ENCODE peak calls at places on chromosomes 13 and 19, in seven cellular contexts. Q is heart left ventricle; Z is RWPE1; A is brain microvascular endothelial cell; E is left lung; B is A549; V is CD4-positive, alpha-beta T cell. I is an unnamed sample.

GRCh38 chr19:20103091-20103501 is 25.3 kb downstream of the ZNF90 start:
- DNase-seq in Q (no peak), Z (no peak), A (no peak), E (no peak), B (no peak), V (no peak), I (no peak)

GRCh38 chr19:33195711-33196347 is 1.7 kb downstream of the LRP3 start:
- DNase-seq in Q (peak; percentile 24), Z (no peak), A (no peak), E (peak; percentile 70), B (no peak), V (no peak), I (no peak)

GRCh38 chr19:15508035-15508710 is at the start of gene CYP4F22:
- DNase-seq in Q (no peak), Z (no peak), A (no peak), E (peak; percentile 76), B (no peak), V (no peak), I (no peak)

GRCh38 chr19:7818806-7819205 is 11.2 kb upstream of the EVI5L start:
- DNase-seq in Q (no peak), Z (no peak), A (no peak), E (no peak), B (no peak), V (no peak), I (no peak)

GRCh38 chr13:78604782-78605611 is 1.6 kb upstream of the POU4F1 start:
- DNase-seq in Q (no peak), Z (no peak), A (no peak), E (no peak), B (peak; percentile 61), V (no peak), I (no peak)

GRCh38 chr19:5487222-5487621 is 32.0 kb downstream of the ZNRF4 start:
- DNase-seq in Q (no peak), Z (no peak), A (no peak), E (no peak), B (no peak), V (no peak), I (no peak)

GRCh38 chr13:45658586-45659235 is 43.2 kb upstream of the ERICH6B start:
- DNase-seq in Q (no peak), Z (peak; percentile 76), A (peak; percentile 55), E (no peak), B (no peak), V (no peak), I (peak; percentile 91)

GRCh38 chr13:18971576-18972219 is 209.9 kb downstream of the TUBA3C start:
- DNase-seq in Q (no peak), Z (no peak), A (no peak), E (no peak), B (no peak), V (no peak), I (no peak)

GRCh38 chr13:63206431-63206830 is 1790.8 kb upstream of the PCDH20 start:
- DNase-seq in Q (no peak), Z (no peak), A (no peak), E (no peak), B (no peak), V (no peak), I (peak; percentile 57)

GRCh38 chr19:2986951-2987491 is 9.7 kb downstream of the TLE6 start:
- DNase-seq in Q (no peak), Z (no peak), A (no peak), E (no peak), B (no peak), V (no peak), I (no peak)

GRCh38 chr19:16161848-16162247 is 11.5 kb downstream of the CIB3 start:
- DNase-seq in Q (no peak), Z (peak; percentile 27), A (peak; percentile 85), E (no peak), B (peak; percentile 65), V (no peak), I (peak; percentile 69)

GRCh38 chr13:59480398-59480797 is 683.3 kb downstream of the DIAPH3 start:
- DNase-seq in Q (no peak), Z (no peak), A (no peak), E (no peak), B (no peak), V (no peak), I (no peak)

GRCh38 chr13:75175575-75175974 is 306.4 kb downstream of the TBC1D4 start:
- DNase-seq in Q (no peak), Z (no peak), A (peak; percentile 65), E (no peak), B (no peak), V (no peak), I (peak; percentile 27)

GRCh38 chr19:6421075-6422014 is 3.3 kb downstream of the KHSRP start:
- DNase-seq in Q (no peak), Z (no peak), A (no peak), E (no peak), B (no peak), V (no peak), I (no peak)

GRCh38 chr13:51278426-51279130 is 56.4 kb downstream of the FAM124A start:
- DNase-seq in Q (no peak), Z (no peak), A (no peak), E (no peak), B (no peak), V (no peak), I (no peak)

GRCh38 chr13:64078480-64078936 is 2662.9 kb upstream of the PCDH20 start:
- DNase-seq in Q (no peak), Z (no peak), A (no peak), E (peak; percentile 62), B (no peak), V (no peak), I (no peak)

GRCh38 chr13:30510091-30510490 is 44.4 kb upstream of the HMGB1 start:
- DNase-seq in Q (no peak), Z (no peak), A (no peak), E (no peak), B (no peak), V (no peak), I (no peak)

GRCh38 chr13:113646921-113647340 is 11.1 kb downstream of the ATP4B start:
- DNase-seq in Q (peak; percentile 9), Z (no peak), A (no peak), E (no peak), B (no peak), V (no peak), I (no peak)

GRCh38 chr13:32911506-32911905 is 104.7 kb upstream of the KL start:
- DNase-seq in Q (no peak), Z (peak; percentile 66), A (peak; percentile 51), E (no peak), B (peak; percentile 57), V (no peak), I (no peak)

DNA sequence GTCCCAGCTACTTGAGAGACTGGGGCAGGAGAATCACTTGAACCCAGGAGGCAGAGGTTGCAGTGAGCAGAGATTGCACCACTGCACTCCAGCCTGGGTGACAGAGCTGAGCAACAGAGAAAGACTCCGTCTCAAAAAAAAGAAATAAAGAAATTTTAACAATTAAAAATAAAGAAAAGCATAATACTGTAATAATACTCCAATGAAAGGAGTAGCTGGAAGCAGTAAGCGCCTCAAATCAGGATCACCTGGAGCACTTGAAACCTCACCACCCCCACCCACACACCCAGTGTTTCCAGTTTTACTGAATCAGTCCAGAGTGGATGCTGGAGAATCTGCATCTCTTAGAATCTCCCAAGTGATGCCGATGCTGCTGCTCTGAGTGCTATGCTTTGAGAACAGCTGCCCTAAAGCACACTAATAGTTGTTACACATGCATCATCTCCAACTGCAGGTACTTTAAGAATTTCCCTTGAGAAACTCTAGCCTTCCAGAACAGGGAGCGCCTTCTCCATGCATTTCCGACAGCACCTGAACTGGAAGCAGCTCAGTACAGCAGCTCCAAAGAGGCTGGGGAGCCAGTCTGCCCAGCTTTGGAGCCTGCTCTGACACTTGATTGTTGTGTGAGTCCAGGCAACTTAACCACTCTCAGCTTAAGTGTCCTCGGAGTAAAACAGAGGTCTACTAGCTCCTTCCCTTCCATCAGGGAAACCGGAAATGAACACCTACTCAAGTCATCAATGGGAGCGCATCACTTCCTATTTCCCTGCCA is 2.9 kb downstream of the ABCC4 start:
- DNase-seq in Q (no peak), Z (no peak), A (no peak), E (no peak), B (no peak), V (no peak), I (no peak)
- H3K27ac ChIP-seq in Q (no peak overlapping the region), Z (peak overlapping the region; percentile 43), A (no peak overlapping the region), E (peak overlapping the region; percentile 46), B (peak overlapping the region; percentile 90), V (no peak overlapping the region), I (no peak overlapping the region)

GRCh38 chr19:45200614-45201013 is 22.0 kb downstream of the BLOC1S3 start:
- DNase-seq in Q (no peak), Z (no peak), A (peak; percentile 69), E (no peak), B (peak; percentile 74), V (no peak), I (no peak)
- TF ChIP-seq CTCF in Q (peak; percentile 47), Z (no peak), A (peak; percentile 67), E (no peak), B (peak; percentile 48), V (no peak), I (no peak)

GRCh38 chr13:26017932-26018690 is 33.7 kb downstream of the SHISA2 start:
- DNase-seq in Q (no peak), Z (no peak), A (peak; percentile 24), E (no peak), B (no peak), V (no peak), I (peak; percentile 35)

GRCh38 chr13:26017196-26017921 is 34.5 kb downstream of the SHISA2 start:
- DNase-seq in Q (peak; percentile 39), Z (no peak), A (no peak), E (no peak), B (no peak), V (no peak), I (peak; percentile 52)

GRCh38 chr13:26019881-26020535 is 31.8 kb downstream of the SHISA2 start:
- DNase-seq in Q (no peak), Z (no peak), A (peak; percentile 72), E (no peak), B (no peak), V (no peak), I (peak; percentile 91)

GRCh38 chr13:26020536-26021290 is 31.1 kb downstream of the SHISA2 start:
- DNase-seq in Q (no peak), Z (no peak), A (no peak), E (no peak), B (no peak), V (no peak), I (no peak)

DNA sequence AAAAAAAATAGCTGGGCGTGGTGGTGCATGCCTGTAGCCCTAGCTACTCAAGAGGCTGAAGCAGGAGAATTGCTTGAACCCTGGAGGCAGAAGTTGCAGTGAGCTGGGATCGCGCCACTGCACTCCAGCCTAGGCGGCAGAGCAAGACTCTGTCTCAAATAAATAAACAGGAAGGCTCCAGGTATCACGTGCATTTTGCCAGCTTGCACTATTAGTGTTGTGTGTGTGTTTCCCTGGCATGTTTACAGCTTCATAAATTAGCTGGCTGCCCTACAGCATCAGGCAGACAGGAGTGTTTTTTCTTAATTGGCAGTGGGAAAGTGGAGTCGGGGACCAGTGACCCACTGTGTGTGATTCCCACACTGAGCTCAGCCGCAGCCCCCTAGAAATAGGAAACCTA is 32.6 kb downstream of the SHISA2 start:
- DNase-seq in Q (no peak), Z (no peak), A (no peak), E (no peak), B (no peak), V (no peak), I (no peak)
- H3K27ac ChIP-seq in Q (no peak overlapping the region), Z (no peak overlapping the region), A (peak overlapping the region; percentile 70), E (no peak overlapping the region), B (no peak overlapping the region), V (no peak overlapping the region), I (peak overlapping the region; percentile 87)

DNA sequence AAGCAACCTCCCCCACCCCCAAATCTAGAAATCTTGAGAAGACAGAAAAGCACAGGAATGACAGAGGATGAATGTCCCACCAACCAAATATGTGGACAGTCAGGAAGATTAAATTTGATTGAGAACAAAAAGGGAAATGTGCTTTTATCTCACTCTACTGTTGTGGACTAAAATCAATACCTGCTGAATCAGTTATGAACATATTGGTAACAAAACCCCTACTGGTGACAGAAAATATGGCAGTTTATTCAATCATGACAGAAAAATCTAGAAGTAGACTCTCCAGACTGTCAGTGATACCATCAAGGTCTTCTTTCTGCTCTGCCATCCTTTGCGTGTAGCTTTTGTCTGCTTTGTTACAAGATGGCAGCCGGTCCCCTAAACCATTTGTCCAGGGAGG is 35.2 kb downstream of the FAM216B start:
- DNase-seq in Q (no peak), Z (no peak), A (no peak), E (no peak), B (no peak), V (no peak), I (no peak)
- TF ChIP-seq CTCF in Q (no peak), Z (no peak), A (peak; percentile 20), E (no peak), B (no peak), V (no peak), I (peak; percentile 24)

I was measured in astrocyte.